ENCODE peak calls at places on chromosomes 13 and 19, in eight cellular contexts. U is progenitor cell of endocrine pancreas; D is DMS153; I is substantia nigra; G is effector CD4-positive, alpha-beta T cell; J is endothelial cell; H is stimulated activated CD4-positive, alpha-beta T cell treated with anti-CD3 and anti-CD28 coated beads, Interleukin-1b, Interleukin-23, amount 100 ng/mL, for 1 hour; B is mesothelial cell of epicardium. A is an unnamed sample.

GRCh38 chr19:38274734-38275133 is 10.4 kb downstream of the SPINT2 start:
- DNase-seq in H (no peak), B (no peak), G (no peak), I (peak), U (no peak), D (no peak), J (no peak), A (no peak)

GRCh38 chr19:16372065-16372915 is 47.7 kb downstream of the KLF2 start:
- DNase-seq in D (no peak), U (no peak), H (no peak), I (no peak), J (no peak), G (no peak), B (no peak), A (no peak)

GRCh38 chr19:46944123-46944718 is 75.4 kb upstream of the NPAS1 start:
- DNase-seq in B (no peak), G (no peak), I (no peak), D (no peak), H (no peak), J (no peak), U (no peak), A (no peak)

GRCh38 chr13:41495044-41495443 is 37.7 kb downstream of the RGCC start:
- DNase-seq in I (no peak), U (no peak), G (no peak), B (no peak), D (no peak), H (no peak), J (no peak), A (no peak)

GRCh38 chr13:47211106-47211505 is 314.3 kb upstream of the HTR2A start:
- DNase-seq in I (no peak), D (no peak), H (no peak), J (no peak), B (no peak), U (no peak), G (no peak), A (no peak)

GRCh38 chr19:43362179-43362578 is 8.7 kb downstream of the CD177 start:
- DNase-seq in D (no peak), J (no peak), G (no peak), H (no peak), U (no peak), B (no peak), I (no peak), A (no peak)

GRCh38 chr19:27767234-27767633 is 1445.7 kb downstream of the UQCRFS1 start:
- DNase-seq in I (no peak), H (no peak), J (no peak), U (no peak), B (no peak), G (no peak), D (no peak), A (no peak)

GRCh38 chr19:39677931-39678889 is 22.5 kb downstream of the LGALS16 start:
- DNase-seq in B (no peak), G (no peak), D (peak), I (no peak), H (no peak), U (no peak), J (no peak), A (no peak)

GRCh38 chr19:3108775-3109174 is 14.6 kb downstream of the GNA11 start:
- DNase-seq in H (peak), J (peak), U (peak), G (peak), I (no peak), B (no peak), D (peak), A (peak)

GRCh38 chr13:30796833-30797601 is 61.7 kb downstream of the ALOX5AP start:
- DNase-seq in H (no peak), D (peak), J (no peak), U (no peak), I (no peak), G (no peak), B (no peak), A (peak)

GRCh38 chr13:40146063-40146462 is 490.6 kb downstream of the COG6 start:
- DNase-seq in D (no peak), H (no peak), I (no peak), U (no peak), B (no peak), G (no peak), J (no peak), A (no peak)

GRCh38 chr13:80195649-80196048 is 145.3 kb downstream of the SPRY2 start:
- DNase-seq in H (no peak), U (no peak), J (no peak), G (no peak), D (no peak), I (no peak), B (no peak), A (no peak)

GRCh38 chr19:17328517-17329060 is 6.1 kb downstream of the ANO8 start:
- DNase-seq in U (no peak), H (no peak), G (peak), B (no peak), D (no peak), J (no peak), I (no peak), A (no peak)

GRCh38 chr19:1401138-1401888 is at the start of gene GAMT:
- DNase-seq in H (peak), J (peak), B (no peak), G (peak), D (no peak), I (no peak), U (peak), A (no peak)

GRCh38 chr13:41040584-41041334 is 20.6 kb upstream of the WBP4 start:
- DNase-seq in B (no peak), U (no peak), H (no peak), I (no peak), G (no peak), D (no peak), J (no peak), A (no peak)